ENCODE peak calls at places on chromosomes 1 and 21, in four cellular contexts. Q, K, A and I are unnamed samples.

GRCh38 chr1:161905269-161905884 is 118.3 kb downstream of the OLFML2B start:
- DNase-seq in Q (no peak), K (peak; percentile 38), A (peak; percentile 74), I (no peak)

GRCh38 chr1:81231729-81232038 is 569.0 kb upstream of the ADGRL2 start:
- DNase-seq in Q (no peak), K (no peak), A (no peak), I (no peak)

GRCh38 chr1:67674260-67675011 is 10.6 kb upstream of the GADD45A start:
- DNase-seq in Q (no peak), K (no peak), A (no peak), I (no peak)

GRCh38 chr21:33127154-33127893 is 57.4 kb downstream of the OLIG1 start:
- DNase-seq in Q (peak; percentile 7), K (peak; percentile 49), A (peak; percentile 82), I (no peak)

GRCh38 chr1:226384040-226384439 is 23.9 kb downstream of the PARP1 start:
- DNase-seq in Q (no peak), K (no peak), A (no peak), I (no peak)

GRCh38 chr21:25838809-25839208 is 104.0 kb downstream of the GABPA start:
- DNase-seq in Q (no peak), K (no peak), A (peak; percentile 86), I (no peak)

GRCh38 chr1:204575221-204576190 is 59.3 kb downstream of the MDM4 start:
- DNase-seq in Q (no peak), K (no peak), A (no peak), I (no peak)

GRCh38 chr1:228650141-228650540 is 85.1 kb upstream of the RHOU start:
- DNase-seq in Q (no peak), K (no peak), A (no peak), I (no peak)

GRCh38 chr1:245079021-245079609 is 75.7 kb upstream of the KIF26B start:
- DNase-seq in Q (peak; percentile 12), K (no peak), A (peak; percentile 82), I (no peak)

GRCh38 chr1:11207898-11208611 is 18.9 kb downstream of the ANGPTL7 start:
- DNase-seq in Q (no peak), K (no peak), A (no peak), I (no peak)

GRCh38 chr1:23423415-23424170 is 955 bp downstream of the TCEA3 start:
- DNase-seq in Q (no peak), K (peak; percentile 81), A (peak; percentile 39), I (no peak)

GRCh38 chr1:30512922-30513265 is 210.5 kb downstream of the MATN1 start:
- DNase-seq in Q (no peak), K (peak; percentile 16), A (no peak), I (no peak)